ENCODE peak calls at places on chromosomes 3 and 15, in four cellular contexts. One of them, this sample, is unnamed.

GRCh38 chr3:170977911-170978310 is 48.6 kb downstream of the SLC2A2 start:
- DNase-seq in anterior cingulate cortex: no peak
- DNase-seq in nucleus accumbens: no peak
- DNase-seq in stimulated activated CD4-positive, alpha-beta T cell treated with anti-CD3 and anti-CD28 coated beads, Interleukin-2, amount 100 ng/mL, for 24 hours: no peak
- DNase-seq in this sample: no peak

GRCh38 chr3:17678116-17678741 is 64.2 kb downstream of the TBC1D5 start:
- DNase-seq in anterior cingulate cortex: no peak
- DNase-seq in stimulated activated CD4-positive, alpha-beta T cell treated with anti-CD3 and anti-CD28 coated beads, Interleukin-2, amount 100 ng/mL, for 24 hours: no peak
- DNase-seq in nucleus accumbens: no peak
- DNase-seq in this sample: no peak

GRCh38 chr3:13108861-13109260 is 35.6 kb upstream of the IQSEC1 start:
- DNase-seq in anterior cingulate cortex: no peak
- DNase-seq in nucleus accumbens: no peak
- DNase-seq in stimulated activated CD4-positive, alpha-beta T cell treated with anti-CD3 and anti-CD28 coated beads, Interleukin-2, amount 100 ng/mL, for 24 hours: no peak
- DNase-seq in this sample: no peak

GRCh38 chr3:133374706-133375105 is 25.1 kb upstream of the BFSP2 start:
- DNase-seq in nucleus accumbens: no peak
- DNase-seq in anterior cingulate cortex: no peak
- DNase-seq in stimulated activated CD4-positive, alpha-beta T cell treated with anti-CD3 and anti-CD28 coated beads, Interleukin-2, amount 100 ng/mL, for 24 hours: no peak
- DNase-seq in this sample: no peak

GRCh38 chr3:128416578-128417150 is 50.0 kb downstream of the DNAJB8 start:
- DNase-seq in nucleus accumbens: no peak
- DNase-seq in anterior cingulate cortex: no peak
- DNase-seq in stimulated activated CD4-positive, alpha-beta T cell treated with anti-CD3 and anti-CD28 coated beads, Interleukin-2, amount 100 ng/mL, for 24 hours: no peak
- DNase-seq in this sample: peak

GRCh38 chr15:64686130-64686735 is 89.2 kb downstream of the RBPMS2 start:
- DNase-seq in anterior cingulate cortex: no peak
- DNase-seq in nucleus accumbens: no peak
- DNase-seq in stimulated activated CD4-positive, alpha-beta T cell treated with anti-CD3 and anti-CD28 coated beads, Interleukin-2, amount 100 ng/mL, for 24 hours: peak
- DNase-seq in this sample: peak

GRCh38 chr3:191627064-191627463 is 166.1 kb downstream of the PYDC2 start:
- DNase-seq in stimulated activated CD4-positive, alpha-beta T cell treated with anti-CD3 and anti-CD28 coated beads, Interleukin-2, amount 100 ng/mL, for 24 hours: no peak
- DNase-seq in anterior cingulate cortex: peak
- DNase-seq in nucleus accumbens: peak
- DNase-seq in this sample: no peak

GRCh38 chr3:32857921-32858320 is 40.1 kb downstream of the TRIM71 start:
- DNase-seq in stimulated activated CD4-positive, alpha-beta T cell treated with anti-CD3 and anti-CD28 coated beads, Interleukin-2, amount 100 ng/mL, for 24 hours: no peak
- DNase-seq in anterior cingulate cortex: no peak
- DNase-seq in nucleus accumbens: no peak
- DNase-seq in this sample: no peak

GRCh38 chr3:108404409-108404808 is 106.0 kb downstream of the MYH15 start:
- DNase-seq in anterior cingulate cortex: no peak
- DNase-seq in stimulated activated CD4-positive, alpha-beta T cell treated with anti-CD3 and anti-CD28 coated beads, Interleukin-2, amount 100 ng/mL, for 24 hours: no peak
- DNase-seq in nucleus accumbens: no peak
- DNase-seq in this sample: no peak

GRCh38 chr15:74011610-74012009 is 17.1 kb downstream of the PML start:
- DNase-seq in anterior cingulate cortex: no peak
- DNase-seq in nucleus accumbens: no peak
- DNase-seq in stimulated activated CD4-positive, alpha-beta T cell treated with anti-CD3 and anti-CD28 coated beads, Interleukin-2, amount 100 ng/mL, for 24 hours: no peak
- DNase-seq in this sample: no peak

GRCh38 chr15:51299187-51300015 is 39.0 kb downstream of the CYP19A1 start:
- DNase-seq in nucleus accumbens: no peak
- DNase-seq in stimulated activated CD4-positive, alpha-beta T cell treated with anti-CD3 and anti-CD28 coated beads, Interleukin-2, amount 100 ng/mL, for 24 hours: no peak
- DNase-seq in anterior cingulate cortex: peak
- DNase-seq in this sample: no peak

GRCh38 chr15:70636540-70637165 is 126.7 kb downstream of the UACA start:
- DNase-seq in stimulated activated CD4-positive, alpha-beta T cell treated with anti-CD3 and anti-CD28 coated beads, Interleukin-2, amount 100 ng/mL, for 24 hours: no peak
- DNase-seq in anterior cingulate cortex: peak
- DNase-seq in nucleus accumbens: no peak
- DNase-seq in this sample: peak

GRCh38 chr15:62739507-62739906 is 303.0 kb upstream of the TPM1 start:
- DNase-seq in stimulated activated CD4-positive, alpha-beta T cell treated with anti-CD3 and anti-CD28 coated beads, Interleukin-2, amount 100 ng/mL, for 24 hours: no peak
- DNase-seq in nucleus accumbens: no peak
- DNase-seq in anterior cingulate cortex: no peak
- DNase-seq in this sample: no peak

GRCh38 chr15:43872416-43873020 is 45.7 kb downstream of the WDR76 start:
- DNase-seq in nucleus accumbens: no peak
- DNase-seq in stimulated activated CD4-positive, alpha-beta T cell treated with anti-CD3 and anti-CD28 coated beads, Interleukin-2, amount 100 ng/mL, for 24 hours: no peak
- DNase-seq in anterior cingulate cortex: peak
- DNase-seq in this sample: peak

GRCh38 chr3:138338816-138339215 is 9.2 kb upstream of the NME9 start:
- DNase-seq in nucleus accumbens: no peak
- DNase-seq in stimulated activated CD4-positive, alpha-beta T cell treated with anti-CD3 and anti-CD28 coated beads, Interleukin-2, amount 100 ng/mL, for 24 hours: no peak
- DNase-seq in anterior cingulate cortex: no peak
- DNase-seq in this sample: no peak

GRCh38 chr3:13549513-13550256 is 760 bp downstream of the FBLN2 start:
- DNase-seq in stimulated activated CD4-positive, alpha-beta T cell treated with anti-CD3 and anti-CD28 coated beads, Interleukin-2, amount 100 ng/mL, for 24 hours: no peak
- DNase-seq in nucleus accumbens: no peak
- DNase-seq in anterior cingulate cortex: no peak
- DNase-seq in this sample: no peak

GRCh38 chr15:60020736-60021135 is 16.6 kb downstream of the FOXB1 start:
- DNase-seq in anterior cingulate cortex: no peak
- DNase-seq in stimulated activated CD4-positive, alpha-beta T cell treated with anti-CD3 and anti-CD28 coated beads, Interleukin-2, amount 100 ng/mL, for 24 hours: no peak
- DNase-seq in nucleus accumbens: no peak
- DNase-seq in this sample: no peak

GRCh38 chr3:4687167-4687566 is 194.0 kb downstream of the ITPR1 start:
- DNase-seq in anterior cingulate cortex: no peak
- DNase-seq in nucleus accumbens: no peak
- DNase-seq in stimulated activated CD4-positive, alpha-beta T cell treated with anti-CD3 and anti-CD28 coated beads, Interleukin-2, amount 100 ng/mL, for 24 hours: no peak
- DNase-seq in this sample: no peak

GRCh38 chr3:127144631-127145030 is 48.3 kb upstream of the PRR23E start:
- DNase-seq in stimulated activated CD4-positive, alpha-beta T cell treated with anti-CD3 and anti-CD28 coated beads, Interleukin-2, amount 100 ng/mL, for 24 hours: no peak
- DNase-seq in anterior cingulate cortex: no peak
- DNase-seq in nucleus accumbens: no peak
- DNase-seq in this sample: no peak

GRCh38 chr3:131349946-131350347 is 31.6 kb upstream of the NUDT16 start:
- DNase-seq in anterior cingulate cortex: no peak
- DNase-seq in stimulated activated CD4-positive, alpha-beta T cell treated with anti-CD3 and anti-CD28 coated beads, Interleukin-2, amount 100 ng/mL, for 24 hours: no peak
- DNase-seq in nucleus accumbens: no peak
- DNase-seq in this sample: no peak

GRCh38 chr3:177700117-177700516 is 502.8 kb upstream of the TBL1XR1 start:
- DNase-seq in nucleus accumbens: no peak
- DNase-seq in anterior cingulate cortex: no peak
- DNase-seq in stimulated activated CD4-positive, alpha-beta T cell treated with anti-CD3 and anti-CD28 coated beads, Interleukin-2, amount 100 ng/mL, for 24 hours: no peak
- DNase-seq in this sample: no peak

GRCh38 chr3:76063019-76063418 is 277.7 kb upstream of the ZNF717 start:
- DNase-seq in stimulated activated CD4-positive, alpha-beta T cell treated with anti-CD3 and anti-CD28 coated beads, Interleukin-2, amount 100 ng/mL, for 24 hours: no peak
- DNase-seq in anterior cingulate cortex: no peak
- DNase-seq in nucleus accumbens: no peak
- DNase-seq in this sample: peak

GRCh38 chr3:37163262-37164020 is 10.9 kb downstream of the LRRFIP2 start:
- DNase-seq in stimulated activated CD4-positive, alpha-beta T cell treated with anti-CD3 and anti-CD28 coated beads, Interleukin-2, amount 100 ng/mL, for 24 hours: peak
- DNase-seq in anterior cingulate cortex: no peak
- DNase-seq in nucleus accumbens: no peak
- DNase-seq in this sample: peak

GRCh38 chr3:119497824-119498187 is 541 bp upstream of the TIMMDC1 start:
- DNase-seq in stimulated activated CD4-positive, alpha-beta T cell treated with anti-CD3 and anti-CD28 coated beads, Interleukin-2, amount 100 ng/mL, for 24 hours: peak
- DNase-seq in nucleus accumbens: no peak
- DNase-seq in anterior cingulate cortex: no peak
- DNase-seq in this sample: peak